ENCODE peak calls at places on chromosomes 7 and 10, in four cellular contexts. I, G, E and K are unnamed samples.

GRCh38 chr7:20797174-20798080 is 10.7 kb upstream of the SP8 start:
- DNase-seq in E (no peak), I (no peak), G (no peak), K (no peak)

GRCh38 chr10:14009315-14010082 is 321.2 kb downstream of the FRMD4A start:
- DNase-seq in E (peak), G (no peak), I (peak), K (no peak)

GRCh38 chr7:80859272-80859970 is 59.4 kb downstream of the SEMA3C start:
- DNase-seq in I (peak), G (peak), E (no peak), K (peak)

GRCh38 chr10:69703766-69704191 is 73.7 kb downstream of the FAM241B start:
- DNase-seq in E (no peak), I (peak), G (no peak), K (no peak)

GRCh38 chr10:78196964-78197363 is 163.3 kb downstream of the RPS24 start:
- DNase-seq in I (peak), E (no peak), G (no peak), K (no peak)

GRCh38 chr10:98267894-98268693 is at the start of gene LOXL4:
- DNase-seq in I (peak), G (no peak), E (no peak), K (no peak)

GRCh38 chr10:930415-931325 is 835 bp downstream of the LARP4B start:
- DNase-seq in G (peak), E (peak), I (peak), K (peak)

GRCh38 chr10:5910323-5911100 is 20.5 kb downstream of the FBH1 start:
- DNase-seq in G (no peak), E (no peak), I (no peak), K (no peak)

GRCh38 chr10:50375051-50375452 is 123.7 kb upstream of the ASAH2 start:
- DNase-seq in E (no peak), G (no peak), I (no peak), K (no peak)
- H3K27ac ChIP-seq in E (no peak), G (no peak), I (no peak), K (no peak)

DNA sequence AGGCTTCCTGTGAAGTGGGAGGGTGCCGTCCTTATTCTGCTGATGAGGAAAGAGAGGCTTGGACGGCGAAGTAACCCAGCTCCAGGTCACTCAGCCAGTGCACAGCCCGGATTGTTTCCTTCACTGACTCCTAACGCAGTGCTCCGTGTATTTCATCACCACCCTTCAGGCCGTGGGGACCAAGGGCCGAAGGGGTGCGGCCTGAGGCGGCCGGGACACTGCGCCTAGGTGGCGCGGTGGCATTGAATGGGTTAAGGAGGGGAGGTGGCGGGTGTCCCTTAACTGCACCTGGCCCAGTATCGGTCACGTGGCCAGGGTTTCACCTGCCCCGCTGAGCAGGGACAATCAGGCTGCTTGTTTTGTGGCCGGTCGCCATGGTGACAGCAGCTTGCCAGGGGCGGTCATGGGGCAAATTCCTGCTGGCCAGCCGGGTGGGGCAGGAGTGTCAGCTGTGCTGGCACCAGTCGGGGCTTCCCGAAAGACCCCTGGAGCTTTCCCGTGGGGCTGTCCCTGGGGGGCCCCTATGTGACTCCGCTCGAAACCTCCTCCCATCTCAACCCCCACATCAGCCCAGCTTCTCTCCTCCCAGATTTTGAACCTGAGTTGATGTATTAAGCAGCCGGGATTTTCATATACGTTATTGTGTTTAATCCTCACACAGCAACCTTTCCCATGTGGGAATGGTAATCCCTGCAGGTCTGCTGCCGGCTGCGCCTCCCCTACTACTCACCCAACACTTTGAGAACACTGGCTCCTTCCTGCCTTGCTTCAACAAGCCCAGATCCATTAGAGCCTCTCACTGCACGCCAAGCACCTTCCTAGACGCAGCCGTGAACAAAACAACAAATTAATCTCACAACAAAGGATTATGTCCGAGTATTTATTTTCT is 4.4 kb upstream of the ABHD11 start:
- DNase-seq in I (no peak), G (no peak), E (no peak), K (peak)
- H3K27ac ChIP-seq in I (no peak), G (no peak), E (no peak), K (no peak)

GRCh38 chr7:139252451-139252850 is 21.4 kb downstream of the UBN2 start:
- DNase-seq in I (peak), G (no peak), E (no peak), K (no peak)
- H3K27ac ChIP-seq in I (no peak), G (no peak), E (no peak), K (peak)

GRCh38 chr10:132319853-132320669 is 11.9 kb upstream of the LRRC27 start:
- DNase-seq in G (no peak), I (peak), E (no peak), K (no peak)
- H3K27ac ChIP-seq in G (no peak), I (peak), E (no peak), K (no peak)

GRCh38 chr7:139623518-139623917 is 100.0 kb downstream of the CLEC2L start:
- DNase-seq in G (no peak), I (no peak), E (no peak), K (no peak)

GRCh38 chr7:139620676-139621344 is 97.3 kb downstream of the CLEC2L start:
- DNase-seq in E (peak), G (no peak), I (no peak), K (no peak)

GRCh38 chr7:139618482-139619366 is 95.2 kb downstream of the CLEC2L start:
- DNase-seq in I (no peak), E (peak), G (no peak), K (no peak)

GRCh38 chr7:139617074-139617473 is 93.6 kb downstream of the CLEC2L start:
- DNase-seq in I (no peak), G (no peak), E (no peak), K (no peak)

GRCh38 chr7:139619367-139619657 is 95.8 kb downstream of the CLEC2L start:
- DNase-seq in I (peak), E (no peak), G (no peak), K (no peak)
- H3K27ac ChIP-seq in I (no peak), E (no peak), G (no peak), K (no peak)